ENCODE peak calls at places on chromosomes 13 and 19, in ten cellular contexts. P, T, M, R, S, K, B, C, H and D are unnamed samples.

GRCh38 chr19:49528211-49528771 is 488 bp downstream of the RCN3 start:
- DNase-seq in P (peak), T (no peak), M (no peak), R (no peak), S (peak), K (no peak), B (no peak), C (no peak), H (no peak), D (no peak)

GRCh38 chr13:22926176-22927007 is 254.4 kb upstream of the SGCG start:
- DNase-seq in P (no peak), T (no peak), M (no peak), R (no peak), S (no peak), K (no peak), B (no peak), C (no peak), H (no peak), D (no peak)

GRCh38 chr19:19860756-19861390 is 4.8 kb upstream of the ZNF253 start:
- DNase-seq in P (no peak), T (peak), M (peak), R (no peak), S (no peak), K (peak), B (no peak), C (no peak), H (no peak), D (peak)

GRCh38 chr13:48976677-48977625 is 1.2 kb downstream of the FNDC3A start:
- DNase-seq in P (peak), T (no peak), M (no peak), R (no peak), S (no peak), K (no peak), B (peak), C (peak), H (no peak), D (peak)

GRCh38 chr19:50873056-50873455 is at the start of gene KLK2:
- DNase-seq in P (no peak), T (no peak), M (no peak), R (no peak), S (no peak), K (no peak), B (no peak), C (no peak), H (no peak), D (no peak)

GRCh38 chr19:29882719-29883105 is 59.3 kb upstream of the URI1 start:
- DNase-seq in P (no peak), T (no peak), M (no peak), R (no peak), S (no peak), K (no peak), B (no peak), C (no peak), H (no peak), D (no peak)

GRCh38 chr13:44084146-44084545 is 204.4 kb downstream of the LACC1 start:
- DNase-seq in P (no peak), T (no peak), M (no peak), R (no peak), S (no peak), K (no peak), B (no peak), C (no peak), H (no peak), D (no peak)

GRCh38 chr13:99385161-99385560 is 78.0 kb upstream of the GPR183 start:
- DNase-seq in P (no peak), T (no peak), M (no peak), R (no peak), S (no peak), K (no peak), B (no peak), C (no peak), H (no peak), D (no peak)

GRCh38 chr19:18109731-18110671 is 12.4 kb downstream of the MAST3 start:
- DNase-seq in P (peak), T (peak), M (peak), R (no peak), S (no peak), K (no peak), B (peak), C (peak), H (peak), D (peak)

GRCh38 chr13:21590231-21590630 is 13.7 kb downstream of the MICU2 start:
- DNase-seq in P (no peak), T (no peak), M (no peak), R (no peak), S (peak), K (no peak), B (no peak), C (no peak), H (no peak), D (no peak)

GRCh38 chr13:73218181-73218580 is 159.4 kb downstream of the KLF5 start:
- DNase-seq in P (no peak), T (no peak), M (no peak), R (no peak), S (no peak), K (no peak), B (no peak), C (no peak), H (no peak), D (no peak)

GRCh38 chr19:34141036-34141435 is 31.3 kb upstream of the LSM14A start:
- DNase-seq in P (no peak), T (no peak), M (no peak), R (no peak), S (no peak), K (no peak), B (no peak), C (no peak), H (no peak), D (no peak)

GRCh38 chr13:23558675-23559536 is 11.3 kb upstream of the TNFRSF19 start:
- DNase-seq in P (peak), T (no peak), M (no peak), R (peak), S (peak), K (no peak), B (peak), C (no peak), H (peak), D (no peak)

GRCh38 chr13:102814793-102815192 is 15.9 kb downstream of the BIVM start:
- DNase-seq in P (no peak), T (no peak), M (no peak), R (no peak), S (no peak), K (no peak), B (no peak), C (no peak), H (no peak), D (no peak)

GRCh38 chr13:49240017-49240416 is 7.7 kb upstream of the CDADC1 start:
- DNase-seq in P (peak), T (peak), M (peak), R (no peak), S (peak), K (no peak), B (no peak), C (peak), H (no peak), D (peak)

GRCh38 chr13:98225036-98225940 is 48.2 kb upstream of the RNF113B start:
- DNase-seq in P (no peak), T (no peak), M (no peak), R (no peak), S (no peak), K (no peak), B (peak), C (no peak), H (no peak), D (no peak)

GRCh38 chr13:105611424-105611823 is 924.0 kb downstream of the EFNB2 start:
- DNase-seq in P (peak), T (no peak), M (no peak), R (peak), S (no peak), K (no peak), B (no peak), C (no peak), H (no peak), D (no peak)

GRCh38 chr19:47891923-47892666 is 6.0 kb upstream of the SULT2A1 start:
- DNase-seq in P (no peak), T (no peak), M (no peak), R (no peak), S (no peak), K (no peak), B (no peak), C (no peak), H (no peak), D (peak)

GRCh38 chr19:21569497-21569870 is 64.1 kb downstream of the ZNF429 start:
- DNase-seq in P (no peak), T (no peak), M (peak), R (no peak), S (peak), K (peak), B (peak), C (no peak), H (no peak), D (no peak)

GRCh38 chr13:85970727-85971126 is 171.5 kb upstream of the SLITRK6 start:
- DNase-seq in P (no peak), T (no peak), M (no peak), R (no peak), S (no peak), K (no peak), B (no peak), C (no peak), H (peak), D (no peak)

GRCh38 chr13:110663044-110663443 is 42.9 kb downstream of the CARS2 start:
- DNase-seq in P (no peak), T (no peak), M (no peak), R (no peak), S (no peak), K (no peak), B (no peak), C (no peak), H (no peak), D (no peak)